ENCODE peak calls at places on chromosomes 2 and 18, in ten cellular contexts. X is prostate gland; V is DMS153; Q is non-pigmented ciliary epithelial cell; D is stimulated activated CD8-positive, alpha-beta memory T cell treated with anti-CD3 and anti-CD28 coated beads, Interleukin-7, amount 100 ng/mL, for 24 hours; Y is NCI-H446 treated with DMSO at 0.1 percent for 48 hours; F is CMK; K is GM19239; R is skeletal muscle cell; H is anterior cingulate cortex. S is an unnamed sample.

GRCh38 chr2:24852026-24852425 is 58.8 kb downstream of the CENPO start:
- DNase-seq in X (no peak), V (no peak), Q (no peak), D (no peak), Y (no peak), F (no peak), K (no peak), R (no peak), H (no peak), S (no peak)

GRCh38 chr2:119741868-119742267 is 17.9 kb upstream of the PTPN4 start:
- DNase-seq in X (no peak), V (no peak), Q (no peak), D (no peak), Y (no peak), F (no peak), K (no peak), R (no peak), H (no peak), S (no peak)

GRCh38 chr2:128668946-128669345 is 350.3 kb upstream of the HS6ST1 start:
- DNase-seq in X (no peak), V (no peak), Q (no peak), D (no peak), Y (no peak), F (no peak), K (no peak), R (no peak), H (no peak), S (no peak)

GRCh38 chr2:190636362-190636761 is 12.5 kb upstream of the NAB1 start:
- DNase-seq in X (no peak), V (no peak), Q (peak), D (no peak), Y (peak), F (no peak), K (no peak), R (no peak), H (no peak), S (no peak)

GRCh38 chr2:85902496-85902895 is 13.7 kb upstream of the ST3GAL5 start:
- DNase-seq in X (no peak), V (no peak), Q (no peak), D (no peak), Y (no peak), F (no peak), K (no peak), R (no peak), H (peak), S (peak)

GRCh38 chr2:26847663-26848335 is at the start of gene DPYSL5:
- DNase-seq in X (no peak), V (peak), Q (no peak), D (no peak), Y (peak), F (no peak), K (no peak), R (no peak), H (peak), S (no peak)

GRCh38 chr18:79423211-79424007 is 27.7 kb downstream of the NFATC1 start:
- DNase-seq in X (no peak), V (no peak), Q (no peak), D (no peak), Y (no peak), F (no peak), K (no peak), R (no peak), H (no peak), S (no peak)

GRCh38 chr2:152222975-152223638 is 47.5 kb upstream of the STAM2 start:
- DNase-seq in X (peak), V (peak), Q (peak), D (no peak), Y (peak), F (no peak), K (no peak), R (peak), H (no peak), S (peak)

GRCh38 chr18:60259052-60259681 is 113.4 kb downstream of the MC4R start:
- DNase-seq in X (no peak), V (no peak), Q (peak), D (no peak), Y (no peak), F (no peak), K (no peak), R (peak), H (no peak), S (no peak)

S was measured in BJ.